ENCODE peak calls at places on chromosomes 3 and 15, in nine cellular contexts. Z, H, R, B, S, F, T, W and E are unnamed samples.

GRCh38 chr3:130480736-130481135 is 36.2 kb upstream of the COL6A6 start:
- DNase-seq in Z (no peak), W (peak), S (peak), B (peak), F (no peak), R (peak), H (peak), T (no peak), E (peak)

GRCh38 chr15:90871716-90872480 is 3.5 kb downstream of the FURIN start:
- DNase-seq in R (peak), H (peak), F (no peak), T (no peak), B (no peak), W (no peak), S (peak), Z (no peak), E (no peak)

GRCh38 chr15:36810656-36811449 is 231.4 kb downstream of the CDIN1 start:
- DNase-seq in H (no peak), S (peak), B (no peak), F (no peak), W (no peak), Z (no peak), R (peak), T (no peak), E (no peak)

GRCh38 chr3:152524198-152525140 is 255.7 kb downstream of the MBNL1 start:
- DNase-seq in W (peak), Z (no peak), F (no peak), H (peak), B (no peak), S (peak), R (no peak), T (no peak), E (peak)

GRCh38 chr15:70424937-70425411 is 327.3 kb upstream of the TLE3 start:
- DNase-seq in B (no peak), S (no peak), W (no peak), H (no peak), Z (no peak), F (no peak), R (no peak), T (no peak), E (no peak)

GRCh38 chr3:109228391-109229080 is 87.8 kb downstream of the DPPA2 start:
- DNase-seq in H (no peak), Z (no peak), W (no peak), S (no peak), B (no peak), R (no peak), F (no peak), T (no peak), E (no peak)

GRCh38 chr15:66912001-66912400 is 153.4 kb upstream of the SMAD3 start:
- DNase-seq in H (no peak), T (no peak), F (peak), B (no peak), S (peak), R (peak), W (no peak), Z (no peak), E (no peak)

GRCh38 chr15:59668571-59668970 is 11.3 kb upstream of the GTF2A2 start:
- DNase-seq in R (no peak), B (no peak), F (no peak), H (no peak), W (no peak), T (no peak), S (no peak), Z (no peak), E (no peak)

GRCh38 chr3:61580982-61581654 is 19.7 kb downstream of the PTPRG start:
- DNase-seq in R (no peak), T (no peak), H (no peak), Z (no peak), B (no peak), W (no peak), F (no peak), S (no peak), E (no peak)
- TF ChIP-seq CTCF in R (no peak), T (no peak), H (no peak), Z (no peak), B (no peak), W (no peak), F (no peak), S (no peak), E (no peak)

DNA sequence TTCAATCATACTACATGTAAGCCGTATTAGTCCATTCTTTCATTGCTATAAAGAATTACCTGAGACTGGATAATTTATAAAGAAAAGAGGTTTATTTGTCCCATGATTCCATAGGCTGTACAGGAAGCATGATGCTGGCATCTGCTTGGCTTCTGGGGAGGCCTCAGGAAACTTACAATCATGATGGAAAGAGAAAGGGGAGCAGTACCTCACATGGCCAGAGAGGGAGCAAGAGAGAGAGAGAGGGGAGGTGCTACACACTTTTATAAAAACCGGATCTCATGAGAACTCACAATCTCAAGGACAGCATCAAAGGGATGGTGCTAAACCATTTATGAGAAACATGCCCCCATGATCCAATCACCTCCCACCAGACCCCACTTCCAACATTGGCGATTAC is 14.3 kb upstream of the CLASP2 start:
- DNase-seq in Z (no peak), R (no peak), S (peak), T (no peak), W (no peak), B (no peak), F (no peak), H (no peak), E (no peak)
- TF ChIP-seq CTCF in Z (peak), R (peak), S (peak), T (peak), W (peak), B (no peak), F (no peak), H (peak), E (peak)

GRCh38 chr15:45665261-45665660 is 30.4 kb downstream of the SQOR start:
- DNase-seq in S (no peak), W (no peak), R (no peak), Z (no peak), H (no peak), F (no peak), T (no peak), B (no peak), E (no peak)

GRCh38 chr15:45664451-45664850 is 29.6 kb downstream of the SQOR start:
- DNase-seq in Z (no peak), R (no peak), H (no peak), T (no peak), F (no peak), W (no peak), S (peak), B (no peak), E (no peak)

GRCh38 chr15:45657769-45658545 is 23.1 kb downstream of the SQOR start:
- DNase-seq in T (no peak), H (peak), F (no peak), Z (no peak), B (no peak), S (no peak), R (no peak), W (no peak), E (no peak)

GRCh38 chr15:45662375-45662774 is 27.5 kb downstream of the SQOR start:
- DNase-seq in Z (no peak), F (no peak), T (no peak), H (no peak), W (no peak), R (peak), B (no peak), S (peak), E (no peak)

GRCh38 chr15:45660231-45660979 is 25.6 kb downstream of the SQOR start:
- DNase-seq in B (no peak), S (no peak), H (peak), F (no peak), T (no peak), W (no peak), Z (no peak), R (no peak), E (no peak)
- TF ChIP-seq CTCF in B (no peak), S (peak), H (no peak), F (no peak), T (no peak), W (no peak), Z (no peak), R (peak), E (no peak)

GRCh38 chr15:38560456-38560926 is 4.1 kb downstream of the RASGRP1 start:
- DNase-seq in W (no peak), F (no peak), B (no peak), Z (no peak), R (no peak), H (no peak), S (no peak), T (no peak), E (no peak)

GRCh38 chr15:38557855-38558713 is 6.5 kb downstream of the RASGRP1 start:
- DNase-seq in S (no peak), B (no peak), Z (no peak), F (no peak), W (no peak), R (no peak), T (no peak), H (no peak), E (no peak)

GRCh38 chr15:38559908-38560307 is 4.7 kb downstream of the RASGRP1 start:
- DNase-seq in W (no peak), S (no peak), B (no peak), Z (no peak), F (peak), H (peak), T (no peak), R (no peak), E (no peak)

GRCh38 chr15:38559131-38559530 is 5.5 kb downstream of the RASGRP1 start:
- DNase-seq in Z (no peak), R (no peak), F (no peak), T (no peak), S (no peak), W (no peak), H (no peak), B (no peak), E (no peak)

GRCh38 chr15:38558714-38559059 is 5.9 kb downstream of the RASGRP1 start:
- DNase-seq in H (no peak), W (peak), F (no peak), Z (no peak), S (no peak), B (no peak), T (no peak), R (no peak), E (no peak)
- TF ChIP-seq CTCF in H (no peak), W (no peak), F (no peak), Z (no peak), S (peak), B (no peak), T (no peak), R (no peak), E (no peak)

GRCh38 chr3:167738037-167738436 is 2.5 kb downstream of the SERPINI1 start:
- DNase-seq in R (no peak), H (no peak), F (no peak), W (no peak), S (no peak), B (no peak), T (no peak), Z (no peak), E (no peak)

GRCh38 chr3:167743799-167744198 is 8.3 kb downstream of the SERPINI1 start:
- DNase-seq in W (no peak), S (no peak), R (no peak), B (no peak), F (no peak), Z (no peak), H (no peak), T (no peak), E (no peak)

GRCh38 chr3:167739190-167739589 is 3.7 kb downstream of the SERPINI1 start:
- DNase-seq in W (no peak), S (no peak), H (no peak), B (no peak), F (no peak), T (no peak), Z (no peak), R (no peak), E (no peak)

GRCh38 chr3:167742338-167742737 is 6.8 kb downstream of the SERPINI1 start:
- DNase-seq in H (no peak), Z (no peak), S (no peak), T (no peak), R (no peak), W (no peak), B (no peak), F (no peak), E (no peak)

GRCh38 chr3:167740961-167741587 is 5.6 kb downstream of the SERPINI1 start:
- DNase-seq in S (peak), T (no peak), H (peak), Z (no peak), F (no peak), W (peak), B (no peak), R (peak), E (peak)
- TF ChIP-seq CTCF in S (peak), T (peak), H (peak), Z (no peak), F (no peak), W (peak), B (peak), R (peak), E (peak)

DNA sequence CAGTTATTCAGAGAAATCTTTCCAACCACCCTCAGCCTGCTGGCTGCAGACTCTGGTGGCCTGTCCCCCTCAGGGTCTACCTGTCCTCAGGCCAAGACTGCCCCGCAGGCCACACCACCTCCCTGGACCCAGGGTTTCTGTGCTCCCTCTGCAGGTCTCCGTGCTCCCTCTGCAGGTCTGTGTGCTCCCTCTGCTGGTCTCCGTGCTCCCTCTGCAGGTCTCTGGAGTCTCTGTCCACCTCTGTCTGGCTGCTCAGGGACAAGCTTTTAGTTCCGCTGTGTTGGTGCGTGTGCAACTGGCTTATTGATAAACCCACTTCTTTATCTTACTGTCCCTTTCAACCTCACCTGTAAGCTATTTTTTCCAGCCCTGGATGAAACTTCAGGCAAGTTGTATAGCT is 30.1 kb downstream of the BDH1 start:
- DNase-seq in B (no peak), Z (no peak), F (no peak), W (peak), H (no peak), S (peak), T (no peak), R (peak), E (no peak)
- TF ChIP-seq CTCF in B (no peak), Z (no peak), F (no peak), W (peak), H (peak), S (peak), T (peak), R (peak), E (peak)

DNA sequence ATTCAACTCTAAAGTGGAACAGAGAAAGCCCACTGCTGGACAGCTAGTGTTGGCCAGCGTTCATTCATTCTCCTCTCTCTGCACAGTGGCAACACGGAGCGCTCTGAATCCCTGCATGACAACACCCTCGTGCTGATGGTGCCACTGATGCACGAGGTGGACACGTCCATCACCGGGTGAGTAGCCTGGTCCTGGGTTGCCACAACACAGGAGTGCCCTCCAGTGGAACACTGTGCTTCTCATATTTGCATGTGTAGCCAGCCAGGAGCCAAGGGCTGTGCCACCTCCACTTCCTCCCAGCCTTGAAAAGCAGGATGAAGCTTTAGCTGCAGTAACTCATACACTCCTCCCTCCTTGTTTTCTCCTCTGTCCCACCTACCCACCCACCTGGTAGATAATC is 120.0 kb upstream of the CTDSPL start:
- DNase-seq in T (peak), B (peak), R (no peak), H (no peak), W (no peak), Z (no peak), S (no peak), F (no peak), E (no peak)
- TF ChIP-seq CTCF in T (peak), B (peak), R (no peak), H (peak), W (no peak), Z (no peak), S (no peak), F (peak), E (peak)

GRCh38 chr3:9201278-9201677 is 48.2 kb downstream of the SRGAP3 start:
- DNase-seq in H (no peak), B (no peak), S (no peak), Z (no peak), F (no peak), W (no peak), R (no peak), T (no peak), E (no peak)
- TF ChIP-seq CTCF in H (no peak), B (no peak), S (no peak), Z (no peak), F (no peak), W (no peak), R (no peak), T (no peak), E (no peak)

DNA sequence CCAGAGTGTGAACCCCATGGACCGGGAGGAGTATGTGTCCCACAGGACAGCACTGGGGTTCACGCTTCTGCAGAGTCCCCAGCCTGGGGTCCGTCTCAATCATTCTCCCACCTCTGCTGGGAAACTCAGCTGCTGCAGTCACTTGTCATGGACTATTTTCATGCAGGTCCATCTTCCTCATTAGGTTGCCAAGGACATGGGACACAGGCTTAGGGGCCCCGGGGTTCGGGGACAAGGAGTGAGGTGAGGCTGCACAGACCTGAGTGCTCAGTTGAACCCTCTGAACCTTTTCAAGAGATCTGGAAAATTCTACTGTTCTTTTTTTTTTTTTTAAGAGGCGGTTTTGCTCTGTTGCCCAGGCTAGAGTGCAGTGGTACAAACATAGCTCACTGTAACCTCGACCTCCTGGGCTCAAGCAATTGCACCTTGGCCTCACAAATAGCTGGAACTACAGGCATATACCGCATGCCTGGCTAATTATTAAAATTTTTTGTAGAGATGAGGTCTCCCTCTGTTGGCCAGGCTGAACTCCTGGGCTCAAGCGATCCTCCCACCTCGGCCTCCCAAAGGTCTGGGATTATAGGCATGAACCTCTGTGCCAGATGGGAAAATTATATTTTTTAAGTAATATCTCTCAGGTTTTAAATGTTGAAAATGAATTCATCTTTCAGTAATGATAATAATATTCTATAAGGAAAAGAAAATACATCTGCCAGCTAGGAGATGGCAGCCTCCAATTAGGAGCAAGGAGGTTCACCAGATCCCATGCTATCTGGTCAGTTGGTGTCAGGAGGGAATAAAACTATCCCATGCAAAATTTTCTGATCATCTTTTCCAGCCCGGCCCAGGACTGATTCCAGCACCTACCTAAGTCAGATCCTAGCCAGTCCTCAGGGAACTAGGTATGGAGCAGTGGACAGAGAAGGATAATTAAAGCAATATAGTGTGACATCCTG is 45.2 kb downstream of the RPN1 start:
- DNase-seq in F (no peak), R (no peak), Z (no peak), S (no peak), W (no peak), T (no peak), B (no peak), H (no peak), E (no peak)
- TF ChIP-seq CTCF in F (no peak), R (no peak), Z (no peak), S (no peak), W (no peak), T (no peak), B (no peak), H (no peak), E (no peak)